ENCODE peak calls at places on chromosome 9, in five cellular contexts. One of them, this sample, is unnamed. For H3K36me3, the result is how much of the 10 kb centered on the place peaks cover.

GRCh38 chr9:121646992-121647391 is 4.4 kb upstream of the DAB2IP start:
- DNase-seq in trophoblast cell: no peak
- DNase-seq in IMR-90: no peak
- DNase-seq in neuronal stem cell: no peak
- DNase-seq in H1: no peak
- DNase-seq in this sample: no peak

GRCh38 chr9:137650779-137651178 is 32.0 kb downstream of the EHMT1 start:
- DNase-seq in IMR-90: no peak
- DNase-seq in trophoblast cell: no peak
- DNase-seq in H1: no peak
- DNase-seq in neuronal stem cell: no peak
- DNase-seq in this sample: no peak

GRCh38 chr9:32879335-32879734 is 96.0 kb downstream of the TMEM215 start:
- DNase-seq in IMR-90: no peak
- DNase-seq in H1: no peak
- DNase-seq in neuronal stem cell: no peak
- DNase-seq in trophoblast cell: no peak
- DNase-seq in this sample: no peak

GRCh38 chr9:16150501-16150900 is 597.7 kb downstream of the CCDC171 start:
- DNase-seq in H1: no peak
- DNase-seq in IMR-90: no peak
- DNase-seq in neuronal stem cell: no peak
- DNase-seq in trophoblast cell: peak
- DNase-seq in this sample: peak

GRCh38 chr9:123073991-123074422 is 40.5 kb downstream of the GPR21 start:
- DNase-seq in H1: no peak
- DNase-seq in trophoblast cell: no peak
- DNase-seq in IMR-90: peak
- DNase-seq in neuronal stem cell: no peak
- DNase-seq in this sample: peak

GRCh38 chr9:35110327-35110758 is 5.3 kb downstream of the ATOSB start:
- DNase-seq in neuronal stem cell: no peak
- DNase-seq in H1: no peak
- DNase-seq in IMR-90: peak
- DNase-seq in trophoblast cell: no peak
- DNase-seq in this sample: peak

GRCh38 chr9:112382066-112382465 is 2.2 kb downstream of the HSDL2 start:
- DNase-seq in neuronal stem cell: no peak
- DNase-seq in H1: no peak
- DNase-seq in trophoblast cell: no peak
- DNase-seq in IMR-90: no peak
- DNase-seq in this sample: no peak

GRCh38 chr9:136372561-136373299 is 739 bp downstream of the CARD9 start:
- DNase-seq in H1: no peak
- DNase-seq in IMR-90: peak
- DNase-seq in trophoblast cell: peak
- DNase-seq in neuronal stem cell: no peak
- DNase-seq in this sample: peak

GRCh38 chr9:82996931-82997330 is 66.0 kb downstream of the RASEF start:
- DNase-seq in trophoblast cell: no peak
- DNase-seq in neuronal stem cell: no peak
- DNase-seq in IMR-90: peak
- DNase-seq in H1: no peak
- DNase-seq in this sample: no peak

GRCh38 chr9:128160603-128160987 is 530 bp downstream of the BBLN start:
- DNase-seq in IMR-90: peak
- DNase-seq in neuronal stem cell: no peak
- DNase-seq in H1: no peak
- DNase-seq in trophoblast cell: peak
- DNase-seq in this sample: peak

GRCh38 chr9:94623253-94623652 is 16.1 kb downstream of the FBP1 start:
- DNase-seq in H1: no peak
- DNase-seq in neuronal stem cell: peak
- DNase-seq in trophoblast cell: peak
- DNase-seq in IMR-90: no peak
- DNase-seq in this sample: peak

GRCh38 chr9:36991516-36992134 is 42.4 kb downstream of the PAX5 start:
- DNase-seq in trophoblast cell: peak
- DNase-seq in H1: peak
- DNase-seq in IMR-90: no peak
- DNase-seq in neuronal stem cell: peak
- DNase-seq in this sample: no peak

GRCh38 chr9:133805876-133806622 is 67.9 kb upstream of the SARDH start:
- DNase-seq in IMR-90: no peak
- DNase-seq in H1: no peak
- DNase-seq in trophoblast cell: no peak
- DNase-seq in neuronal stem cell: no peak
- DNase-seq in this sample: no peak

GRCh38 chr9:8857330-8858249 is 1058.0 kb upstream of the DMAC1 start:
- DNase-seq in H1: peak
- DNase-seq in neuronal stem cell: peak
- DNase-seq in IMR-90: no peak
- DNase-seq in trophoblast cell: peak
- DNase-seq in this sample: peak

GRCh38 chr9:22211588-22212360 is 202.7 kb upstream of the CDKN2B start:
- DNase-seq in IMR-90: peak
- DNase-seq in H1: no peak
- DNase-seq in neuronal stem cell: no peak
- DNase-seq in trophoblast cell: peak
- DNase-seq in this sample: peak

GRCh38 chr9:22395585-22396205 is 50.9 kb upstream of the DMRTA1 start:
- DNase-seq in trophoblast cell: peak
- DNase-seq in H1: no peak
- DNase-seq in IMR-90: peak
- DNase-seq in neuronal stem cell: no peak
- DNase-seq in this sample: peak

GRCh38 chr9:92141144-92142129 is 26.2 kb upstream of the SPTLC1 start:
- DNase-seq in trophoblast cell: peak
- DNase-seq in IMR-90: no peak
- DNase-seq in neuronal stem cell: no peak
- DNase-seq in H1: no peak
- DNase-seq in this sample: peak

GRCh38 chr9:120892748-120893584 is 16.0 kb upstream of the PHF19 start:
- DNase-seq in IMR-90: peak
- DNase-seq in neuronal stem cell: no peak
- DNase-seq in H1: no peak
- DNase-seq in trophoblast cell: no peak
- DNase-seq in this sample: peak

GRCh38 chr9:28648723-28649122 is 1075.4 kb upstream of the C9orf72 start:
- DNase-seq in neuronal stem cell: no peak
- DNase-seq in IMR-90: no peak
- DNase-seq in trophoblast cell: no peak
- DNase-seq in H1: no peak
- DNase-seq in this sample: no peak

GRCh38 chr9:93578844-93579243 is 2.5 kb downstream of the PHF2 start:
- DNase-seq in IMR-90: no peak
- DNase-seq in neuronal stem cell: no peak
- DNase-seq in trophoblast cell: no peak
- DNase-seq in H1: no peak
- DNase-seq in this sample: no peak

GRCh38 chr9:114898741-114899140 is 31.6 kb downstream of the TNFSF8 start:
- DNase-seq in neuronal stem cell: no peak
- DNase-seq in H1: no peak
- DNase-seq in IMR-90: no peak
- DNase-seq in trophoblast cell: no peak
- DNase-seq in this sample: peak

GRCh38 chr9:114905160-114905940 is 25.0 kb downstream of the TNFSF8 start:
- DNase-seq in trophoblast cell: no peak
- DNase-seq in H1: no peak
- DNase-seq in neuronal stem cell: no peak
- DNase-seq in IMR-90: no peak
- DNase-seq in this sample: no peak

GRCh38 chr9:114899461-114899860 is 30.9 kb downstream of the TNFSF8 start:
- DNase-seq in neuronal stem cell: no peak
- DNase-seq in H1: no peak
- DNase-seq in IMR-90: peak
- DNase-seq in trophoblast cell: no peak
- DNase-seq in this sample: peak

GRCh38 chr9:114902773-114903589 is 27.4 kb downstream of the TNFSF8 start:
- DNase-seq in neuronal stem cell: no peak
- DNase-seq in IMR-90: peak
- DNase-seq in trophoblast cell: peak
- DNase-seq in H1: no peak
- DNase-seq in this sample: no peak

GRCh38 chr9:114900937-114901802 is 29.2 kb downstream of the TNFSF8 start:
- DNase-seq in IMR-90: peak
- DNase-seq in H1: no peak
- DNase-seq in neuronal stem cell: no peak
- DNase-seq in trophoblast cell: peak
- DNase-seq in this sample: peak
- H2AFZ ChIP-seq in IMR-90: no peak
- H2AFZ ChIP-seq in H1: no peak
- H2AFZ ChIP-seq in neuronal stem cell: no peak
- H2AFZ ChIP-seq in trophoblast cell: no peak
- H2AFZ ChIP-seq in this sample: no peak

GRCh38 chr9:18981471-18982245 is 51.4 kb downstream of the SAXO1 start:
- DNase-seq in IMR-90: no peak
- DNase-seq in H1: no peak
- DNase-seq in neuronal stem cell: no peak
- DNase-seq in trophoblast cell: no peak
- DNase-seq in this sample: no peak
- H3K23ac ChIP-seq in IMR-90: no peak
- H3K23ac ChIP-seq in H1: no peak
- H3K23ac ChIP-seq in neuronal stem cell: no peak
- H3K23ac ChIP-seq in trophoblast cell: no peak
- H3K23ac ChIP-seq in this sample: no peak

DNA sequence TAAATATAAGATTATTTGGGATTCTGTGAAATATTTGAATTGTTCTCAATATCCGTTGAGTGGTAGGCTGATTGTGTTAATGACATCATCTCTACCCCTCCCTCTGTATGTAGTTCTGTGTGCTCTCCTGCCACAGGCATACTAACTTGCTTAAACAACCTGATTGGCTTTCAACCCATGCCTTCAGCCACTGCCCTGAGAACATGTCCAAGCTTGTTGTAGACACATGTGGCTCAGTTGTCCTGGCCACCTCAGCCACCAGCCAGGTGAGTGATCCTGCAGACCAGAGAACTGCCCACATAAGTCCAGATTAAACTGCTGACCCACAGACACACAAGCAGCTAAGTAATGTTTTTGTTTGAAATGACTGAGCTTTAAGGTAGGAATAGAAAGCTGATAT is 31.1 kb downstream of the ANKS6 start:
- DNase-seq in H1: no peak
- DNase-seq in IMR-90: no peak
- DNase-seq in trophoblast cell: no peak
- DNase-seq in neuronal stem cell: no peak
- DNase-seq in this sample: no peak
- H3K36me3 ChIP-seq in H1: under half
- H3K36me3 ChIP-seq in IMR-90: under half
- H3K36me3 ChIP-seq in trophoblast cell: under half
- H3K36me3 ChIP-seq in neuronal stem cell: under half
- H3K36me3 ChIP-seq in this sample: half or more

DNA sequence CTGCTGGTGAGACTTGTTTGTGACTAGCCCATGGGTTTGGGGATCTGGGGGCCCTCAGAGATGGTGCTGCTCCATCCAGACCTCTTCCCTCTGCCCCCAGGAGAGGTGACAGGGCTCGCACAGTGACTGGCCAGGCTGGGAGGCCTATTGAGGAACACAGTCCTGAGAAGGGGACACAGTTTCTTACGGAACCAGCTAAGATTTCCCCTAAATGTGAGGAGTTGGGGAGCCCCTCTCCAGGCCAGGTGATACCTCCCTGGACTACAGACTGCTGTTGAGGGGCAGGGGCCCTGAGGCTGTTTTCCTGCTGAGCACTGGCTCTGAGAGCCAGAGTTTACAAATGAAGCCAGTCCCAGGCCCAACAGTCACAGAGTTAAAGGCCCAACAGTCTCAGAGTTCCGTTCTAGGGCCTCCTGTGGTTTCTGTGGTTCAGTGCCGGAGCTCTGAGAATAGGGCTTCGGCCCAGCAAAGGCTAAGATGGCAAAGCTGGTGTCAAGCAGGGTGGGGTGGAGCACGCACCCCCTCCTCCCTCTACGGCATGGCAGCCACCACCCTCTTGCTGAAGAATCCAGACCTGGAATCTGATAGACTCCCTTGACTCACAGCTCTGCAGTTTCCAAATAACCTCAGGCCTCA is 1.1 kb upstream of the SEMA4D start:
- DNase-seq in IMR-90: no peak
- DNase-seq in neuronal stem cell: no peak
- DNase-seq in trophoblast cell: no peak
- DNase-seq in H1: no peak
- DNase-seq in this sample: no peak
- H2AFZ ChIP-seq in IMR-90: no peak
- H2AFZ ChIP-seq in neuronal stem cell: no peak
- H2AFZ ChIP-seq in trophoblast cell: peak
- H2AFZ ChIP-seq in H1: no peak
- H2AFZ ChIP-seq in this sample: no peak

GRCh38 chr9:2781336-2781735 is 62.6 kb downstream of the PUM3 start:
- DNase-seq in IMR-90: no peak
- DNase-seq in H1: no peak
- DNase-seq in trophoblast cell: no peak
- DNase-seq in neuronal stem cell: no peak
- DNase-seq in this sample: no peak
- H3K23ac ChIP-seq in IMR-90: no peak
- H3K23ac ChIP-seq in H1: no peak
- H3K23ac ChIP-seq in trophoblast cell: no peak
- H3K23ac ChIP-seq in neuronal stem cell: no peak
- H3K23ac ChIP-seq in this sample: no peak

DNA sequence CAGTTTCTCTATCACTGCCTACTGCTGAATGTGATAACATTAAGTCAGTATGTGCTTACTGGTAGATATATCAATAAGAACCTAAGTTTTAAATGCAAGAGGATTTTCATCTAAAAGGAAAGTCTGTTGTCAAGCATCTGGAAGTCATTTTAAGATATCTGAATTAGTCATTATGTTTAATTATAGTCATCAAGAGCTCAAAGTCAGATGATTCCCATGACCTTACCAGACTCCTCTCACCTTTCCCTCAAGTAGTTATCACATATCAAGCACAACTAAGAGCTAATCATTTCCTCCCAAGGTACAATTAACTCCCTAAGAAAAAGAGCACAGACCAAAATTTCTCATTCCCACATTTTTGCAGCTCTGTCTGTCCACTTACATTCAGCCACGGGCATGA is 45.5 kb downstream of the PUM3 start:
- DNase-seq in trophoblast cell: no peak
- DNase-seq in IMR-90: peak
- DNase-seq in H1: no peak
- DNase-seq in neuronal stem cell: no peak
- DNase-seq in this sample: no peak
- H3K36me3 ChIP-seq in trophoblast cell: under half
- H3K36me3 ChIP-seq in IMR-90: under half
- H3K36me3 ChIP-seq in H1: half or more
- H3K36me3 ChIP-seq in neuronal stem cell: under half
- H3K36me3 ChIP-seq in this sample: half or more

GRCh38 chr9:2159521-2160417 is 144.6 kb downstream of the SMARCA2 start:
- DNase-seq in trophoblast cell: no peak
- DNase-seq in H1: no peak
- DNase-seq in neuronal stem cell: no peak
- DNase-seq in IMR-90: peak
- DNase-seq in this sample: peak

GRCh38 chr9:2158111-2158610 is 143.0 kb downstream of the SMARCA2 start:
- DNase-seq in H1: no peak
- DNase-seq in IMR-90: peak
- DNase-seq in neuronal stem cell: no peak
- DNase-seq in trophoblast cell: no peak
- DNase-seq in this sample: peak

GRCh38 chr9:2155966-2156365 is 140.8 kb downstream of the SMARCA2 start:
- DNase-seq in neuronal stem cell: no peak
- DNase-seq in IMR-90: no peak
- DNase-seq in H1: no peak
- DNase-seq in trophoblast cell: no peak
- DNase-seq in this sample: no peak

GRCh38 chr9:2158729-2159128 is 143.6 kb downstream of the SMARCA2 start:
- DNase-seq in neuronal stem cell: no peak
- DNase-seq in trophoblast cell: no peak
- DNase-seq in IMR-90: no peak
- DNase-seq in H1: no peak
- DNase-seq in this sample: peak

GRCh38 chr9:2157277-2158105 is 142.3 kb downstream of the SMARCA2 start:
- DNase-seq in neuronal stem cell: no peak
- DNase-seq in IMR-90: peak
- DNase-seq in H1: no peak
- DNase-seq in trophoblast cell: peak
- DNase-seq in this sample: peak
- H2AFZ ChIP-seq in neuronal stem cell: peak
- H2AFZ ChIP-seq in IMR-90: peak
- H2AFZ ChIP-seq in H1: peak
- H2AFZ ChIP-seq in trophoblast cell: no peak
- H2AFZ ChIP-seq in this sample: peak